ENCODE peak calls at places on chromosomes 2 and 18, in ten cellular contexts. S is substantia nigra; O is KBM-7; K is colonic mucosa; Q is activated CD8-positive, alpha-beta memory T cell treated with anti-CD3 and anti-CD28 coated beads for 24 hours; L is naive thymus-derived CD8-positive, alpha-beta T cell; W is activated CD4-positive, alpha-beta T cell treated with anti-CD3 and anti-CD28 coated beads for 4 hours; Z is AG08395; Y is NCI-H748 treated with DMSO at 0.1 percent for 48 hours; E is naive thymus-derived CD4-positive, alpha-beta T cell. N is an unnamed sample.

GRCh38 chr18:25873833-25874232 is 216.6 kb downstream of the SS18 start:
- DNase-seq in S (no peak), O (no peak), K (no peak), Q (no peak), L (no peak), W (no peak), Z (no peak), Y (no peak), E (no peak), N (peak; percentile 62)

GRCh38 chr2:25835906-25836305 is 42.4 kb downstream of the ASXL2 start:
- DNase-seq in S (no peak), O (no peak), K (no peak), Q (no peak), L (no peak), W (no peak), Z (no peak), Y (no peak), E (no peak), N (no peak)

GRCh38 chr2:217316743-217317142 is 456.9 kb upstream of the TNP1 start:
- DNase-seq in S (no peak), O (peak; percentile 59), K (no peak), Q (no peak), L (no peak), W (no peak), Z (peak; percentile 55), Y (no peak), E (no peak), N (peak; percentile 49)

GRCh38 chr2:169693344-169693743 is 861 bp downstream of the CFAP210 start:
- DNase-seq in S (peak; percentile 10), O (peak; percentile 43), K (no peak), Q (no peak), L (no peak), W (no peak), Z (no peak), Y (peak; percentile 30), E (peak; percentile 9), N (no peak)

GRCh38 chr2:47559079-47559684 is 156.2 kb downstream of the MSH2 start:
- DNase-seq in S (no peak), O (no peak), K (no peak), Q (no peak), L (no peak), W (no peak), Z (peak; percentile 22), Y (no peak), E (no peak), N (peak; percentile 12)

GRCh38 chr2:227774011-227774624 is 28.4 kb downstream of the SCYGR8 start:
- DNase-seq in S (no peak), O (no peak), K (no peak), Q (no peak), L (no peak), W (peak; percentile 5), Z (no peak), Y (no peak), E (no peak), N (no peak)

GRCh38 chr2:162057426-162057825 is 16.6 kb downstream of the DPP4 start:
- DNase-seq in S (no peak), O (no peak), K (no peak), Q (no peak), L (no peak), W (no peak), Z (no peak), Y (no peak), E (peak; percentile 39), N (no peak)

GRCh38 chr18:3619746-3620145 is 169.8 kb downstream of the TGIF1 start:
- DNase-seq in S (no peak), O (no peak), K (no peak), Q (peak; percentile 28), L (no peak), W (no peak), Z (no peak), Y (no peak), E (no peak), N (no peak)

GRCh38 chr2:131125195-131125757 is 20.1 kb downstream of the PLEKHB2 start:
- DNase-seq in S (no peak), O (no peak), K (no peak), Q (no peak), L (no peak), W (no peak), Z (no peak), Y (no peak), E (no peak), N (no peak)

GRCh38 chr2:168097431-168097830 is 150.0 kb downstream of the STK39 start:
- DNase-seq in S (no peak), O (no peak), K (no peak), Q (no peak), L (no peak), W (no peak), Z (no peak), Y (no peak), E (no peak), N (no peak)

GRCh38 chr2:239268549-239268948 is 132.3 kb downstream of the HDAC4 start:
- DNase-seq in S (no peak), O (no peak), K (peak; percentile 24), Q (no peak), L (no peak), W (no peak), Z (no peak), Y (no peak), E (no peak), N (no peak)

GRCh38 chr18:26546170-26546874 is 2.0 kb downstream of the KCTD1 start:
- DNase-seq in S (no peak), O (peak; percentile 18), K (no peak), Q (no peak), L (no peak), W (no peak), Z (no peak), Y (no peak), E (no peak), N (no peak)

GRCh38 chr2:74037379-74037860 is 52.7 kb downstream of the TET3 start:
- DNase-seq in S (no peak), O (peak; percentile 91), K (no peak), Q (no peak), L (no peak), W (no peak), Z (peak; percentile 16), Y (no peak), E (no peak), N (peak; percentile 12)

GRCh38 chr2:117980783-117981676 is 32.8 kb downstream of the CCDC93 start:
- DNase-seq in S (no peak), O (no peak), K (no peak), Q (no peak), L (no peak), W (no peak), Z (peak; percentile 59), Y (no peak), E (no peak), N (peak; percentile 77)

GRCh38 chr2:50513724-50514123 is 518.2 kb downstream of the NRXN1 start:
- DNase-seq in S (no peak), O (no peak), K (no peak), Q (no peak), L (no peak), W (no peak), Z (no peak), Y (no peak), E (no peak), N (no peak)

GRCh38 chr2:10141736-10142639 is 19.4 kb downstream of the RRM2 start:
- DNase-seq in S (peak; percentile 18), O (no peak), K (peak; percentile 37), Q (no peak), L (no peak), W (no peak), Z (no peak), Y (no peak), E (peak; percentile 56), N (no peak)

GRCh38 chr2:9312591-9312990 is 106.0 kb downstream of the ASAP2 start:
- DNase-seq in S (no peak), O (no peak), K (no peak), Q (no peak), L (no peak), W (no peak), Z (no peak), Y (no peak), E (no peak), N (no peak)

GRCh38 chr2:26847663-26848335 is at the start of gene DPYSL5:
- DNase-seq in S (peak; percentile 72), O (peak; percentile 32), K (no peak), Q (peak; percentile 62), L (no peak), W (no peak), Z (no peak), Y (peak; percentile 90), E (no peak), N (no peak)

GRCh38 chr2:88694015-88694414 is 2.5 kb downstream of the RPIA start:
- DNase-seq in S (no peak), O (no peak), K (no peak), Q (no peak), L (no peak), W (no peak), Z (no peak), Y (no peak), E (no peak), N (no peak)

N was measured in brain microvascular endothelial cell.